ENCODE peak calls at places on chromosomes 12 and 14, in eight cellular contexts. P, A, T, Y, K, N, U and J are unnamed samples.

GRCh38 chr14:24232645-24233537 is at the start of gene GMPR2:
- DNase-seq in P (no peak), A (no peak), T (peak), Y (peak), K (no peak), N (no peak), U (no peak), J (no peak)

GRCh38 chr12:111227476-111228420 is 141.1 kb downstream of the PHETA1 start:
- DNase-seq in P (no peak), A (no peak), T (no peak), Y (no peak), K (no peak), N (no peak), U (no peak), J (no peak)

GRCh38 chr14:101224356-101225115 is 321.0 kb upstream of the RTL1 start:
- DNase-seq in P (no peak), A (no peak), T (no peak), Y (no peak), K (no peak), N (no peak), U (no peak), J (no peak)

GRCh38 chr14:31829256-31829923 is 247.7 kb upstream of the ARHGAP5 start:
- DNase-seq in P (no peak), A (peak), T (no peak), Y (no peak), K (no peak), N (no peak), U (no peak), J (no peak)

GRCh38 chr12:6241495-6241894 is 41.3 kb downstream of the CD9 start:
- DNase-seq in P (no peak), A (no peak), T (no peak), Y (no peak), K (no peak), N (no peak), U (no peak), J (no peak)

GRCh38 chr12:104596876-104597833 is 140.4 kb downstream of the CHST11 start:
- DNase-seq in P (no peak), A (no peak), T (no peak), Y (no peak), K (no peak), N (no peak), U (no peak), J (no peak)

GRCh38 chr14:75591987-75592575 is 13.7 kb downstream of the FLVCR2 start:
- DNase-seq in P (no peak), A (no peak), T (no peak), Y (no peak), K (no peak), N (no peak), U (no peak), J (no peak)

GRCh38 chr14:76205708-76206107 is 54.0 kb downstream of the GPATCH2L start:
- DNase-seq in P (no peak), A (no peak), T (no peak), Y (no peak), K (no peak), N (no peak), U (no peak), J (no peak)

GRCh38 chr12:386651-387050 is 2.5 kb downstream of the KDM5A start:
- DNase-seq in P (no peak), A (peak), T (no peak), Y (no peak), K (no peak), N (no peak), U (no peak), J (no peak)

GRCh38 chr14:104732931-104733681 is 9.1 kb downstream of the ADSS1 start:
- DNase-seq in P (no peak), A (no peak), T (no peak), Y (no peak), K (no peak), N (no peak), U (peak), J (no peak)

GRCh38 chr12:111823891-111824290 is 18.1 kb upstream of the MAPKAPK5 start:
- DNase-seq in P (no peak), A (no peak), T (no peak), Y (no peak), K (no peak), N (no peak), U (no peak), J (no peak)

GRCh38 chr12:122028165-122028591 is 6.5 kb downstream of the BCL7A start:
- DNase-seq in P (no peak), A (no peak), T (no peak), Y (no peak), K (no peak), N (no peak), U (no peak), J (no peak)

GRCh38 chr14:105084741-105085571 is 19.7 kb upstream of the GPR132 start:
- DNase-seq in P (no peak), A (no peak), T (no peak), Y (no peak), K (no peak), N (no peak), U (no peak), J (no peak)

GRCh38 chr12:53355121-53355520 is 19.0 kb upstream of the SP7 start:
- DNase-seq in P (no peak), A (no peak), T (no peak), Y (no peak), K (no peak), N (no peak), U (no peak), J (no peak)

GRCh38 chr12:112107306-112107705 is 1.3 kb downstream of the NAA25 start:
- DNase-seq in P (no peak), A (peak), T (no peak), Y (no peak), K (no peak), N (no peak), U (no peak), J (no peak)

GRCh38 chr14:78863143-78863542 is 693.0 kb downstream of the NRXN3 start:
- DNase-seq in P (no peak), A (peak), T (peak), Y (no peak), K (peak), N (no peak), U (peak), J (no peak)

GRCh38 chr12:107025691-107026090 is 38.7 kb upstream of the MTERF2 start:
- DNase-seq in P (no peak), A (no peak), T (no peak), Y (no peak), K (no peak), N (no peak), U (no peak), J (no peak)

GRCh38 chr12:7083125-7083524 is 9.1 kb downstream of the C1R start:
- DNase-seq in P (no peak), A (no peak), T (no peak), Y (no peak), K (no peak), N (no peak), U (no peak), J (no peak)